ENCODE peak calls at places on chromosomes 5 and 9, in six cellular contexts. One of them, this sample, is unnamed.

GRCh38 chr9:128927731-128928411 is 7.1 kb downstream of the PHYHD1 start:
- DNase-seq in MM.1S: peak
- DNase-seq in hepatocyte: peak
- DNase-seq in neural progenitor cell: peak
- DNase-seq in HCT116: peak
- DNase-seq in GM23338: peak
- DNase-seq in this sample: peak

GRCh38 chr5:74161171-74161570 is 479.4 kb downstream of the ENC1 start:
- DNase-seq in MM.1S: no peak
- DNase-seq in hepatocyte: no peak
- DNase-seq in neural progenitor cell: no peak
- DNase-seq in HCT116: no peak
- DNase-seq in GM23338: no peak
- DNase-seq in this sample: no peak

GRCh38 chr5:179438041-179438441 is 92.8 kb upstream of the ADAMTS2 start:
- DNase-seq in MM.1S: no peak
- DNase-seq in hepatocyte: peak
- DNase-seq in neural progenitor cell: no peak
- DNase-seq in HCT116: no peak
- DNase-seq in GM23338: no peak
- DNase-seq in this sample: no peak

GRCh38 chr5:154228696-154229095 is 38.2 kb downstream of the GALNT10 start:
- DNase-seq in MM.1S: peak
- DNase-seq in hepatocyte: no peak
- DNase-seq in neural progenitor cell: no peak
- DNase-seq in HCT116: no peak
- DNase-seq in GM23338: no peak
- DNase-seq in this sample: no peak

GRCh38 chr5:3361811-3362605 is 233.6 kb upstream of the IRX1 start:
- DNase-seq in MM.1S: no peak
- DNase-seq in hepatocyte: no peak
- DNase-seq in neural progenitor cell: no peak
- DNase-seq in HCT116: no peak
- DNase-seq in GM23338: no peak
- DNase-seq in this sample: no peak

GRCh38 chr9:109476781-109477268 is 21.3 kb downstream of the PTPN3 start:
- DNase-seq in MM.1S: no peak
- DNase-seq in hepatocyte: peak
- DNase-seq in neural progenitor cell: no peak
- DNase-seq in HCT116: no peak
- DNase-seq in GM23338: no peak
- DNase-seq in this sample: peak

GRCh38 chr9:133103183-133103986 is 17.7 kb downstream of the RALGDS start:
- DNase-seq in MM.1S: peak
- DNase-seq in hepatocyte: peak
- DNase-seq in neural progenitor cell: peak
- DNase-seq in HCT116: no peak
- DNase-seq in GM23338: peak
- DNase-seq in this sample: peak

GRCh38 chr9:89606567-89607311 is 1.9 kb downstream of the GADD45G start:
- DNase-seq in MM.1S: peak
- DNase-seq in hepatocyte: peak
- DNase-seq in neural progenitor cell: peak
- DNase-seq in HCT116: no peak
- DNase-seq in GM23338: peak
- DNase-seq in this sample: peak

GRCh38 chr5:67287795-67288194 is 91.2 kb upstream of the CD180 start:
- DNase-seq in MM.1S: no peak
- DNase-seq in hepatocyte: no peak
- DNase-seq in neural progenitor cell: no peak
- DNase-seq in HCT116: no peak
- DNase-seq in GM23338: no peak
- DNase-seq in this sample: no peak

GRCh38 chr9:89501311-89501898 is 3.5 kb upstream of the SEMA4D start:
- DNase-seq in MM.1S: no peak
- DNase-seq in hepatocyte: no peak
- DNase-seq in neural progenitor cell: no peak
- DNase-seq in HCT116: no peak
- DNase-seq in GM23338: no peak
- DNase-seq in this sample: no peak

DNA sequence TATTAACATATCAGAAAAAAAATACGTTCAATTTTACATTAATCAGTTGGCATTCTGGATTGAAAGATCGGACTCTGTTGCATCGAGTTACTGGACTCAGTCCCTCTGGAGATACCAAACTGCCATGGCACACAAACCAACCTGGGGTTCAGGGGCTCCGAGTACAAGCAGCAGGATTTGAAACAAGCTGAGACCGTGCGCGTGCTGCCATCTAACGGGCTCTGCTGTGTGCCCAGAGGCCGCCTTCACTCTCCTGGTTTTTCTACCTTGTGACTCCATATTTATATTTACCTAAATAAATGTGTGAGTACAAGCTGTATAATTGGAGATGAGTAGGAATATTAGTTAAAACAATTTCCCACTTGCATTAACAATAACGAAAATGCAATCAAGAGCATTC is 48.2 kb downstream of the ANXA1 start:
- DNase-seq in MM.1S: no peak
- DNase-seq in hepatocyte: peak
- DNase-seq in neural progenitor cell: peak
- DNase-seq in HCT116: peak
- DNase-seq in GM23338: peak
- DNase-seq in this sample: peak
- TF ChIP-seq CTCF in MM.1S: no peak
- TF ChIP-seq CTCF in hepatocyte: peak
- TF ChIP-seq CTCF in neural progenitor cell: peak
- TF ChIP-seq CTCF in HCT116: peak
- TF ChIP-seq CTCF in GM23338: peak
- TF ChIP-seq CTCF in this sample: peak

GRCh38 chr5:135428586-135428985 is 18.6 kb downstream of the DCANP1 start:
- DNase-seq in MM.1S: no peak
- DNase-seq in hepatocyte: no peak
- DNase-seq in neural progenitor cell: no peak
- DNase-seq in HCT116: no peak
- DNase-seq in GM23338: no peak
- DNase-seq in this sample: no peak

GRCh38 chr5:135426102-135427082 is 20.8 kb downstream of the DCANP1 start:
- DNase-seq in MM.1S: peak
- DNase-seq in hepatocyte: peak
- DNase-seq in neural progenitor cell: peak
- DNase-seq in HCT116: peak
- DNase-seq in GM23338: peak
- DNase-seq in this sample: peak

GRCh38 chr5:135423158-135423925 is 23.8 kb downstream of the DCANP1 start:
- DNase-seq in MM.1S: no peak
- DNase-seq in hepatocyte: peak
- DNase-seq in neural progenitor cell: no peak
- DNase-seq in HCT116: peak
- DNase-seq in GM23338: no peak
- DNase-seq in this sample: no peak

GRCh38 chr5:135422419-135422818 is 23.4 kb upstream of the MACROH2A1 start:
- DNase-seq in MM.1S: no peak
- DNase-seq in hepatocyte: no peak
- DNase-seq in neural progenitor cell: no peak
- DNase-seq in HCT116: no peak
- DNase-seq in GM23338: no peak
- DNase-seq in this sample: no peak

GRCh38 chr5:135425641-135426040 is 21.5 kb downstream of the DCANP1 start:
- DNase-seq in MM.1S: no peak
- DNase-seq in hepatocyte: no peak
- DNase-seq in neural progenitor cell: no peak
- DNase-seq in HCT116: no peak
- DNase-seq in GM23338: no peak
- DNase-seq in this sample: no peak
- TF ChIP-seq EZH2 in MM.1S: no peak
- TF ChIP-seq EZH2 in hepatocyte: no peak
- TF ChIP-seq EZH2 in neural progenitor cell: no peak
- TF ChIP-seq EZH2 in HCT116: no peak
- TF ChIP-seq EZH2 in GM23338: no peak
- TF ChIP-seq EZH2 in this sample: no peak

GRCh38 chr5:150176745-150177485 is 10.3 kb downstream of the CDX1 start:
- DNase-seq in MM.1S: no peak
- DNase-seq in hepatocyte: no peak
- DNase-seq in neural progenitor cell: no peak
- DNase-seq in HCT116: no peak
- DNase-seq in GM23338: no peak
- DNase-seq in this sample: no peak
- TF ChIP-seq EZH2phosphoT487 in MM.1S: no peak
- TF ChIP-seq EZH2phosphoT487 in hepatocyte: no peak
- TF ChIP-seq EZH2phosphoT487 in neural progenitor cell: no peak
- TF ChIP-seq EZH2phosphoT487 in HCT116: no peak
- TF ChIP-seq EZH2phosphoT487 in GM23338: no peak
- TF ChIP-seq EZH2phosphoT487 in this sample: no peak

DNA sequence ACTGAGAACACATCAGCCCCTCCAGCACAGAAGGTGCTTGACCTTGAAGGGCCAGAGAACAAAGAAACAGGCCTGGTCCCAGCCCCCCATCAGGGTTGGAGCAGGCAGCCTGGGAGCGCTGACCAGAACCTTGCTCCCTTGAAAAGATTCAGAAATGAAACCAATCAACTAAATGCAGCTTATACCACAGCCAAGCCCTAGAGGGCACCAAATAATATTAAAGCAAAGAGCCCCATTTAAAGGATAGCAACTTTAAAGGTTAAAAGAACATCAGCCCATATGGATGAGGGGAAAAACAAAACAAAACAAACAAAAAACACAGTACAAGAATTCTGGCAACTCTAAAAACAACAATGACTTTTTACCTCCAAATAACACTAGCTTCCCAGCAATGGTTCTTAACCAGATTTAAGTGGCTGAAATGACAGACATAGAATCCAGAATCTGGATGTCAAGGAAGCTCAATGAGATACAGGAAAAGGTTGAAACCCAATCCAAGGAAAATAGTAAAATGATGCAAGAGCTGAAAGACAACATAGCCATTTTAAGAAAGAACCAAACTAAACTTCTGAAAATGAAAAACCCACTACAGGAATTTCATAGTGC is 471.9 kb downstream of the MTRR start:
- DNase-seq in MM.1S: no peak
- DNase-seq in hepatocyte: peak
- DNase-seq in neural progenitor cell: peak
- DNase-seq in HCT116: no peak
- DNase-seq in GM23338: peak
- DNase-seq in this sample: peak
- TF ChIP-seq CTCF in MM.1S: no peak
- TF ChIP-seq CTCF in hepatocyte: peak
- TF ChIP-seq CTCF in neural progenitor cell: peak
- TF ChIP-seq CTCF in HCT116: no peak
- TF ChIP-seq CTCF in GM23338: peak
- TF ChIP-seq CTCF in this sample: peak

GRCh38 chr5:86244153-86244552 is 373.6 kb upstream of the COX7C start:
- DNase-seq in MM.1S: no peak
- DNase-seq in hepatocyte: no peak
- DNase-seq in neural progenitor cell: no peak
- DNase-seq in HCT116: no peak
- DNase-seq in GM23338: no peak
- DNase-seq in this sample: no peak
- TF ChIP-seq EZH2 in MM.1S: no peak
- TF ChIP-seq EZH2 in hepatocyte: no peak
- TF ChIP-seq EZH2 in neural progenitor cell: no peak
- TF ChIP-seq EZH2 in HCT116: no peak
- TF ChIP-seq EZH2 in GM23338: no peak
- TF ChIP-seq EZH2 in this sample: no peak

DNA sequence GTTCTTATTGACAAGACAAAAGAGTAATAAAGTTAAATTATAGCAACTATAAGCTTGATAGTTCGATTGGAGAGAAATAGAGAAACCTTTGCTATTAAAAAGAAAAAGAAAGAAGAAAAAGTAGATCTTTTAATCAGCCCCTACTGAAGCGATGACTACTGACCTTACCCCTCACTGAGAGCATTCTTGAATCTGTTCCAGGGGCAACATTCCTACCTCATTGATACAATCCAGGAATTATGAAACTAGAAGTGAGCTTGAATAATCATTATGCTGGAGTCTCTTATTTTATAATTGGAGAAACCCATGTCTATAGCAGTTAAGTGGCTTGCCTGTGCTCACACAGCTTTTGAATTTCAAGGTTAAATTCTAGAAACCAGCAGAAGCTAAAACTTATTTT is 547.8 kb upstream of the WWC1 start:
- DNase-seq in MM.1S: no peak
- DNase-seq in hepatocyte: no peak
- DNase-seq in neural progenitor cell: no peak
- DNase-seq in HCT116: no peak
- DNase-seq in GM23338: no peak
- DNase-seq in this sample: peak
- TF ChIP-seq EZH2phosphoT487 in MM.1S: no peak
- TF ChIP-seq EZH2phosphoT487 in hepatocyte: no peak
- TF ChIP-seq EZH2phosphoT487 in neural progenitor cell: no peak
- TF ChIP-seq EZH2phosphoT487 in HCT116: no peak
- TF ChIP-seq EZH2phosphoT487 in GM23338: no peak
- TF ChIP-seq EZH2phosphoT487 in this sample: no peak

GRCh38 chr5:32710335-32710858 is 724 bp upstream of the NPR3 start:
- DNase-seq in MM.1S: no peak
- DNase-seq in hepatocyte: peak
- DNase-seq in neural progenitor cell: peak
- DNase-seq in HCT116: no peak
- DNase-seq in GM23338: peak
- DNase-seq in this sample: peak
- TF ChIP-seq CTCF in MM.1S: no peak
- TF ChIP-seq CTCF in hepatocyte: no peak
- TF ChIP-seq CTCF in neural progenitor cell: no peak
- TF ChIP-seq CTCF in HCT116: no peak
- TF ChIP-seq CTCF in GM23338: no peak
- TF ChIP-seq CTCF in this sample: no peak